ENCODE peak calls at places on chromosomes 7 and 10, in ten cellular contexts. N, H, X, J, I, P, V, M, U and T are unnamed samples.

GRCh38 chr7:22695476-22696132 is 31.4 kb upstream of the IL6 start:
- DNase-seq in N (no peak), H (no peak), X (no peak), J (no peak), I (no peak), P (no peak), V (no peak), M (no peak), U (no peak), T (no peak)

GRCh38 chr7:70574970-70575799 is 556.8 kb upstream of the GALNT17 start:
- DNase-seq in N (no peak), H (no peak), X (no peak), J (peak), I (no peak), P (no peak), V (no peak), M (no peak), U (no peak), T (no peak)

GRCh38 chr10:28296023-28296422 is 6.8 kb downstream of the MPP7 start:
- DNase-seq in N (no peak), H (no peak), X (no peak), J (no peak), I (no peak), P (no peak), V (no peak), M (no peak), U (no peak), T (no peak)

GRCh38 chr10:78363190-78363589 is 329.5 kb downstream of the RPS24 start:
- DNase-seq in N (no peak), H (no peak), X (no peak), J (no peak), I (no peak), P (no peak), V (no peak), M (no peak), U (no peak), T (no peak)

GRCh38 chr7:39670052-39670451 is 46.7 kb downstream of the RALA start:
- DNase-seq in N (no peak), H (no peak), X (no peak), J (no peak), I (no peak), P (no peak), V (no peak), M (no peak), U (no peak), T (no peak)

GRCh38 chr10:124944982-124945381 is 3.1 kb downstream of the ZRANB1 start:
- DNase-seq in N (no peak), H (peak), X (no peak), J (peak), I (no peak), P (no peak), V (no peak), M (no peak), U (peak), T (no peak)

GRCh38 chr10:131245475-131246059 is 66.0 kb downstream of the TCERG1L start:
- DNase-seq in N (no peak), H (no peak), X (no peak), J (no peak), I (no peak), P (no peak), V (no peak), M (no peak), U (no peak), T (no peak)

GRCh38 chr7:37284805-37285211 is 163.9 kb downstream of the ELMO1 start:
- DNase-seq in N (peak), H (peak), X (peak), J (peak), I (no peak), P (peak), V (peak), M (peak), U (peak), T (no peak)

GRCh38 chr7:2824678-2825461 is 19.2 kb downstream of the GNA12 start:
- DNase-seq in N (no peak), H (no peak), X (no peak), J (no peak), I (no peak), P (no peak), V (no peak), M (no peak), U (no peak), T (no peak)

GRCh38 chr7:139629392-139630082 is 106.1 kb downstream of the CLEC2L start:
- DNase-seq in N (peak), H (no peak), X (no peak), J (no peak), I (no peak), P (no peak), V (no peak), M (peak), U (no peak), T (no peak)

GRCh38 chr7:36420307-36420706 is 30.6 kb downstream of the ANLN start:
- DNase-seq in N (no peak), H (no peak), X (no peak), J (no peak), I (no peak), P (no peak), V (no peak), M (no peak), U (no peak), T (no peak)

GRCh38 chr10:98168766-98169165 is 34.3 kb downstream of the R3HCC1L start:
- DNase-seq in N (no peak), H (no peak), X (no peak), J (no peak), I (no peak), P (no peak), V (no peak), M (no peak), U (no peak), T (no peak)

GRCh38 chr10:118151461-118151860 is 104.7 kb upstream of the RAB11FIP2 start:
- DNase-seq in N (no peak), H (no peak), X (no peak), J (no peak), I (no peak), P (no peak), V (no peak), M (no peak), U (no peak), T (no peak)

GRCh38 chr10:1978593-1978992 is 241.3 kb upstream of the ADARB2 start:
- DNase-seq in N (no peak), H (no peak), X (no peak), J (peak), I (no peak), P (no peak), V (no peak), M (no peak), U (no peak), T (no peak)

GRCh38 chr7:142443614-142444013 is 185.8 kb upstream of the PRSS58 start:
- DNase-seq in N (no peak), H (no peak), X (no peak), J (no peak), I (no peak), P (no peak), V (no peak), M (no peak), U (no peak), T (peak)

GRCh38 chr10:46523881-46524470 is 32.5 kb downstream of the GPRIN2 start:
- DNase-seq in N (no peak), H (peak), X (peak), J (peak), I (peak), P (peak), V (no peak), M (peak), U (peak), T (peak)

GRCh38 chr10:8159628-8160165 is 105.2 kb downstream of the GATA3 start:
- DNase-seq in N (no peak), H (no peak), X (no peak), J (peak), I (no peak), P (no peak), V (no peak), M (no peak), U (no peak), T (no peak)

GRCh38 chr10:50294582-50294981 is 43.3 kb upstream of the ASAH2 start:
- DNase-seq in N (no peak), H (no peak), X (no peak), J (no peak), I (no peak), P (no peak), V (no peak), M (no peak), U (no peak), T (no peak)

GRCh38 chr7:151233111-151233701 is 923 bp downstream of the CHPF2 start:
- DNase-seq in N (peak), H (peak), X (no peak), J (peak), I (peak), P (peak), V (peak), M (peak), U (peak), T (peak)

GRCh38 chr7:110442386-110442837 is 648.5 kb upstream of the LRRN3 start:
- DNase-seq in N (no peak), H (peak), X (no peak), J (peak), I (no peak), P (peak), V (no peak), M (peak), U (no peak), T (peak)

GRCh38 chr10:131650771-131651673 is 249.8 kb upstream of the PPP2R2D start:
- DNase-seq in N (no peak), H (no peak), X (no peak), J (no peak), I (no peak), P (no peak), V (no peak), M (no peak), U (no peak), T (no peak)

GRCh38 chr10:124614003-124614659 is 130.0 kb downstream of the FAM53B start:
- DNase-seq in N (no peak), H (no peak), X (no peak), J (no peak), I (no peak), P (no peak), V (no peak), M (no peak), U (no peak), T (no peak)

GRCh38 chr7:132569884-132570614 is 6.2 kb downstream of the PLXNA4 start:
- DNase-seq in N (no peak), H (no peak), X (no peak), J (no peak), I (no peak), P (no peak), V (no peak), M (no peak), U (no peak), T (no peak)

GRCh38 chr7:35504365-35504764 is 190.6 kb downstream of the HERPUD2 start:
- DNase-seq in N (no peak), H (no peak), X (no peak), J (no peak), I (no peak), P (no peak), V (no peak), M (no peak), U (no peak), T (no peak)

GRCh38 chr7:107387077-107387476 is 82.8 kb upstream of the GPR22 start:
- DNase-seq in N (no peak), H (peak), X (no peak), J (no peak), I (no peak), P (no peak), V (peak), M (no peak), U (peak), T (peak)

GRCh38 chr10:116688241-116688711 is 54.1 kb downstream of the HSPA12A start:
- DNase-seq in N (no peak), H (peak), X (no peak), J (peak), I (peak), P (no peak), V (no peak), M (no peak), U (peak), T (peak)

GRCh38 chr10:70778267-70778924 is 6.8 kb downstream of the TBATA start:
- DNase-seq in N (no peak), H (no peak), X (no peak), J (no peak), I (no peak), P (no peak), V (no peak), M (no peak), U (no peak), T (no peak)

GRCh38 chr7:43296306-43296705 is 183.9 kb downstream of the HECW1 start:
- DNase-seq in N (no peak), H (peak), X (no peak), J (no peak), I (peak), P (peak), V (no peak), M (no peak), U (no peak), T (no peak)

GRCh38 chr10:28312572-28312971 is 9.7 kb upstream of the MPP7 start:
- DNase-seq in N (no peak), H (no peak), X (no peak), J (no peak), I (no peak), P (no peak), V (no peak), M (no peak), U (no peak), T (no peak)

GRCh38 chr7:151086802-151087246 is 549 bp downstream of the AGAP3 start:
- DNase-seq in N (no peak), H (peak), X (peak), J (peak), I (no peak), P (no peak), V (no peak), M (peak), U (no peak), T (peak)

GRCh38 chr7:64951250-64951848 is 39.5 kb downstream of the ZNF117 start:
- DNase-seq in N (no peak), H (peak), X (no peak), J (peak), I (peak), P (peak), V (no peak), M (no peak), U (peak), T (peak)

GRCh38 chr7:11394438-11394837 is 420.8 kb downstream of the PHF14 start:
- DNase-seq in N (no peak), H (no peak), X (no peak), J (no peak), I (no peak), P (no peak), V (no peak), M (no peak), U (no peak), T (no peak)

DNA sequence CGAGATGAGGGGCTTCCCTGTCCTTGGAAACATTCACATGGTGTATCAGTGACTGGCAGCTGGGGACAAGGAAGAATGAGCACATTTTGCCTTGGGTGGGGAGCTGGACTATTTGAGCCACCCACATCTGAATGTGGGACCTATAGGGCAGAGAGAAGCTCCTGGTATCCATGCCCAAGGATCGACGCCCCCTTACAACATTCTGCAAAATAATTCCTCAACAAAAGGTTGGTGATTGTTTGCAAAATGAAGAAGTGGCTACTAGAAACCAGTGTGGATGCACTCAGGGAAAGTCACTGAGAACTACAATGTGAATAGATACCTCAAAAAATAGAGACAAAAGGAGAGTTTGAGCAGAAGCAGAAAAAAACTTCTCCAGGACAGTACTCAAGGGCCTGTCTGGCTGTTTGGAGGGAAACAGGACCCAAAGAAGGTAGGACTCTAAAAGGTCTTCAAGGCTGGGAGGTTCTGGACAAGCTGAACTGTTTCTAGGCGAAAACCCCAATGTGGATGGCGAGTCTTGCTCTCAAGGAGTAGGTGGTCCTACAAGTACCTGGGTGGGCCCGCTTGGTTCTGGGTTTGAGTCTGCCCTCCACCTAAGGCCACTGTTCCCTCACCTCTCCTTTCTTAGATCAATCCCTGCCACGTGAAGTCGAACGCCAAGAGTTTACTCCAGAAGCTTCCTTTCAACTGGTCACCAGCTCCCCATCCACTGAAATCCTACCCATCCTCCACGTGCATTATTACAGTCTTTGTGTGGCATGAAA is 125.0 kb upstream of the ZNF746 start:
- DNase-seq in N (no peak), H (no peak), X (no peak), J (no peak), I (no peak), P (no peak), V (no peak), M (no peak), U (no peak), T (no peak)
- H3K4me3 ChIP-seq in N (no peak), H (peak), X (no peak), J (peak), I (peak), P (peak), V (peak), M (no peak), U (peak), T (peak)

GRCh38 chr10:101238732-101239105 is 9.5 kb upstream of the LBX1 start:
- DNase-seq in N (no peak), H (no peak), X (no peak), J (no peak), I (no peak), P (no peak), V (no peak), M (no peak), U (no peak), T (no peak)
- TF ChIP-seq CTCF in N (peak), H (no peak), X (peak), J (peak), I (peak), P (peak), V (peak), M (no peak), U (peak), T (peak)

DNA sequence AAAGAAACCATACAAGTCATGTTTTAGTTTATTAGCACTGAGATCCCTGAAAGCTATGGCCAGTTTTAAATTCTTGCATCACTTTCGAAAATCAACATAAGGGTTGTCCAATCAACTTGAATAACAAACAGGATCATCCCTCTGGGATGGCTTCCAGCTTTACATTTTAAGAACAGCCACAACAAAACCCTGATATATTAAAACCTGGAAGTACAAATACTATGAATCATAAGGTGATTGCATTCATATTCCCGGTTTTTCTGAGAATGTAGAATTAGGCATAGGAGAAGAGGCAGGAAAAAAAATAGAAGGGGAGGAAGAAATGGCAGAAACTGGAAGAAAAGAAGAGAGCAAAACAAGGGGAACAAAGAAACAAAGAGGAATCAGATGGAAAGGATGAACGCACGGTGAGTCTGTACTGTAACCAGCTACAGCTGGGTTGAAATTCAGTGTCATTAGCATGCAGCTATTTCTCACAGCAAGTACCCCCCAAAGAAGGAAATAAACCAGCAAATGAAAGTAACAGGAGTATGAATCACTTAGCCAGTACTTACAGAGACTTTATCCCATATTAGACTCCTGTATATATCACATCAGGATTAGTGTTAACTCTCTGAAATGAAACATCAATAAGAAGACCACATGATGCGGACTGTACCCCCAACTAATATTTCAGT is 301.4 kb downstream of the RNLS start:
- DNase-seq in N (no peak), H (peak), X (no peak), J (peak), I (no peak), P (peak), V (no peak), M (no peak), U (peak), T (peak)
- H3K4me3 ChIP-seq in N (no peak), H (peak), X (no peak), J (no peak), I (no peak), P (no peak), V (no peak), M (no peak), U (peak), T (peak)

DNA sequence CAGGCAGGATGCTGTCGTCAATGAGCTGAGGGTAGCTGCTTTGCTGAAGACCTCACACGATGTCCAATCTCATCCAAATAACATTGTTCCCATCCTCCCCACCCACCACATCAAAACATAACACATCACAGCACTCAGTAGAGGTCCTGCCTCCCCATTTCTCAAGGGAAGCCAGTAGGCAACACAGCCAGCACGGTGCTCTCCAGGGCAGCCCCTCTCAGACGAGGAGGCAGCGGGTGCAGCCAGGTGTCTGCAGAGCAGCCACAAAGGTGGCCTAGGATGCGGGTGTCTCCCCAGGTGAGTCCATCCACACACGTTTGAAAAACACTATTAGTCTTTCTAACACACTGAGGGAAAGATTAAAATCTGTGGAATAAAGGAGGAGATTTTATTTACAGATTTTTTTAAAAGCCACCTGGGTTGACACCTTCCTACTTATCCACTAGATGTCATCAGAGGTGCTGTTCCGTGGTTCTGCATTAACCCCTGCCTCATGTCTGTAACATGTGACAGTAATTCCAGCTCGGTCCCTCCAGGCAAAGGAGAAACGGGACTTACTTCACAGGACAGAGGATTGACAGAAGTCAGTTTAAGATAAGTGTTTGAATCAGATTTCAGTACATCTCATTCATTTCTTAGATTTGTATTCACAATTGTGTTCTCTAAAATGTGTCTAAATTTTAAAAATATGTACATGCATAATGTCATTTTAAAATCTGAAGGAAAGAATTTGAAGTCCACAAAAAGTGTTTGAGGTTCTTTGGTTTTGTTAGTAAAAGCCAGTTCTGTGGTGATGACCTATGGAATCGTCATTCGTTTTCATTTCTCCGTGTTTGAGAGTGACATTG is 68.0 kb downstream of the LANCL2 start:
- DNase-seq in N (no peak), H (peak), X (no peak), J (peak), I (no peak), P (peak), V (no peak), M (no peak), U (peak), T (peak)
- TF ChIP-seq CTCF in N (peak), H (peak), X (peak), J (peak), I (peak), P (peak), V (peak), M (peak), U (peak), T (peak)